ENCODE peak calls at places on chromosome 15, in five cellular contexts. F is heart left ventricle, K is breast epithelium, M is heart right ventricle, Z is neural progenitor cell. O is an unnamed sample.

GRCh38 chr15:69876556-69876955 is 221.2 kb downstream of the TLE3 start:
- DNase-seq in F (no peak), K (no peak), M (no peak), Z (no peak), O (no peak)

GRCh38 chr15:35690698-35691116 is 144.7 kb upstream of the DPH6 start:
- DNase-seq in F (peak; percentile 40), K (no peak), M (no peak), Z (no peak), O (no peak)

GRCh38 chr15:51879555-51879954 is 50.1 kb downstream of the TMOD3 start:
- DNase-seq in F (no peak), K (no peak), M (no peak), Z (no peak), O (no peak)

GRCh38 chr15:67228286-67228685 is 26.2 kb downstream of the AAGAB start:
- DNase-seq in F (no peak), K (no peak), M (no peak), Z (no peak), O (no peak)

GRCh38 chr15:56040081-56041035 is 46.9 kb upstream of the NEDD4 start:
- DNase-seq in F (peak; percentile 41), K (no peak), M (peak; percentile 51), Z (peak; percentile 20), O (no peak)

GRCh38 chr15:57556040-57556439 is 35.7 kb upstream of the MYZAP start:
- DNase-seq in F (no peak), K (no peak), M (no peak), Z (no peak), O (no peak)

GRCh38 chr15:67859331-67859946 is 19.6 kb upstream of the RNU6-1 start:
- DNase-seq in F (no peak), K (no peak), M (no peak), Z (no peak), O (no peak)

GRCh38 chr15:50280271-50280670 is 14.7 kb upstream of the HDC start:
- DNase-seq in F (no peak), K (no peak), M (no peak), Z (no peak), O (no peak)

GRCh38 chr15:40595219-40595618 is 1.2 kb downstream of the KNL1 start:
- DNase-seq in F (no peak), K (no peak), M (no peak), Z (no peak), O (no peak)

GRCh38 chr15:67199881-67200763 is 54.3 kb downstream of the AAGAB start:
- DNase-seq in F (no peak), K (no peak), M (no peak), Z (no peak), O (no peak)

GRCh38 chr15:69388259-69388658 is 25.9 kb upstream of the KIF23 start:
- DNase-seq in F (no peak), K (peak; percentile 68), M (no peak), Z (no peak), O (no peak)

GRCh38 chr15:61383421-61383820 is 154.3 kb upstream of the RORA start:
- DNase-seq in F (no peak), K (no peak), M (no peak), Z (no peak), O (no peak)

GRCh38 chr15:91258436-91258779 is 158.4 kb downstream of the SV2B start:
- DNase-seq in F (no peak), K (no peak), M (no peak), Z (no peak), O (no peak)

GRCh38 chr15:101124731-101125558 is 126.9 kb downstream of the CHSY1 start:
- DNase-seq in F (no peak), K (no peak), M (no peak), Z (no peak), O (no peak)

GRCh38 chr15:101127503-101128076 is 124.3 kb downstream of the CHSY1 start:
- DNase-seq in F (peak; percentile 78), K (peak; percentile 60), M (peak; percentile 86), Z (no peak), O (peak; percentile 72)

GRCh38 chr15:101128696-101129095 is 123.2 kb downstream of the CHSY1 start:
- DNase-seq in F (no peak), K (no peak), M (no peak), Z (no peak), O (no peak)

GRCh38 chr15:101128191-101128590 is 123.7 kb downstream of the CHSY1 start:
- DNase-seq in F (no peak), K (no peak), M (no peak), Z (no peak), O (no peak)

GRCh38 chr15:101126618-101127502 is 125.0 kb downstream of the CHSY1 start:
- DNase-seq in F (no peak), K (no peak), M (no peak), Z (peak; percentile 53), O (no peak)
- TF ChIP-seq CTCF in F (no peak), K (no peak), M (no peak), Z (no peak), O (no peak)

DNA sequence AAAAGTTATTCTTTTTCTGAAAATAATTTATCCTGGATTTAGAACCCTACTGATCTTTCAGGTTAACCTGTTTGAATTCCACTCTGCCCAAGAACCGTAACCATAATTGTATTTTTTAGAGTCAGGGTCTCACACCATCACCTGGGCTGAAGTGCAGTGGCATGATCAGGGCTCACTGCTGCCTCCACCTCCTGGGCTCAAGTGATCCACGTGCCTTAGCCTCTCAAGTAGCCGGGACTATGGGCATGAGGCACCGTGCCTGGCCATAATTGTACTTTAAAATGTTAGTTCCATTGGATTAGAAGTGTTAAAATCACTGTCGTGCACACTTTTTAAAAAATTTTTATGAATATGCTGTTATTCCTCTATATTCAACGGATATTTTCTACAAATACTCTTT is 1.0 kb upstream of the MTMR10 start:
- DNase-seq in F (no peak), K (no peak), M (no peak), Z (no peak), O (no peak)
- TF ChIP-seq CTCF in F (no peak), K (no peak), M (no peak), Z (no peak), O (no peak)

GRCh38 chr15:45179221-45179985 is 8.4 kb downstream of the SHF start:
- DNase-seq in F (no peak), K (no peak), M (no peak), Z (peak; percentile 57), O (peak; percentile 71)
- TF ChIP-seq CTCF in F (peak; percentile 26), K (no peak), M (peak; percentile 36), Z (peak; percentile 60), O (peak; percentile 61)

DNA sequence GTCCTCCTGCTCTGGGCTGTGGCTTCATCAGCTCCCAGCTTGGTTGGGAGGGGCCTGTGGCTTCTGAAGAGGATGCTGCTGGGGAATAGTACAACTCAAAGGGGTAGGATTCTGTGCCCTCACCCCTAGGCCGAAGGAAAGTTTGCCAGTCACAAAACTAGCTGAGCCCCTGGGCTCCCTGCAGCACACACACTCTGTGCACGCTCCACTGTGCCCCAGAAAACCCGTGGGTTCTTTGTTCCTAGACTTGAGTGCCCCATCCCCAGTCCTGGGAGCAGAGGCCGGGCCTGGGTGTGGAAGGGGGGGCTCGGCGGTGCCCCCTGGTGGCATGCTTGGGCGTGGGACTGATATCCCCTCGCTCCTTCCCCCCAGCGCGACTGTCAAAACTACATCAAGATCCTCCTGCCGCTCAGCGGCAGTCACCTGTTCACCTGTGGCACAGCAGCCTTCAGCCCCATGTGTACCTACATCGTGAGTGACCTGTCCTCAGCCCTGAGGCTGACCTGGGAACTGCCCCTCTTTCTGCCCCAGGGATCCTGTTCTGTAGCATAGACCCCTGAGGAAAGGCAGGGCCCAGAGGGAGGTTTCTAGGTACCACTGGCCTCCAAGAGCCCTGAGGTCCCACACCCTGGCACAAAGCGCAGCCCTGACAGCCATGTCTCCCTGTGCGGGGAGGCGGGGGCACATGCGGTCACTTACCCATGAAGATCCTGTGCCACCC is 14.2 kb downstream of the CIB1 start:
- DNase-seq in F (no peak), K (no peak), M (no peak), Z (peak; percentile 76), O (peak; percentile 71)
- TF ChIP-seq CTCF in F (peak; percentile 62), K (peak; percentile 15), M (peak; percentile 76), Z (peak; percentile 69), O (peak; percentile 68)

DNA sequence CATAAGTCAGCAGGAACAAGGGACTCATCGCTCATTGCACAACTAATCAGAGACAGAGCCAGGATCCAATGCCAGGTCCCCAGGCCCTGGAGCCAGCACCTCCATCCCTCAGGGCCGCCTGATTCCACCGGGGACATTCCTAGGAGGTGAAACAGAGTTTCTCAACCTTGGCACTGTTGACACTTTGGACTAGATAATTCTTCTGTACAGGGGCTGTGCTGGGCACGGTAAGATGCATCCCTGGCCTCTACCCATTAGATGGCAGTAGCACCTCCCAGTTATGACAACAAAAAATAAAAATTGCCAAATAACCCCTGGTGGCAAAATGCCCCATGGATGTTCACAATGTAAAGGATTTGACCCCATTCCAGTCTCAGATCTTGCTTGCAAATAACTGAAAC is 127.7 kb downstream of the MTHFS start:
- DNase-seq in F (no peak), K (no peak), M (no peak), Z (no peak), O (peak; percentile 17)
- TF ChIP-seq CTCF in F (peak; percentile 26), K (no peak), M (peak; percentile 21), Z (peak; percentile 44), O (peak; percentile 40)

DNA sequence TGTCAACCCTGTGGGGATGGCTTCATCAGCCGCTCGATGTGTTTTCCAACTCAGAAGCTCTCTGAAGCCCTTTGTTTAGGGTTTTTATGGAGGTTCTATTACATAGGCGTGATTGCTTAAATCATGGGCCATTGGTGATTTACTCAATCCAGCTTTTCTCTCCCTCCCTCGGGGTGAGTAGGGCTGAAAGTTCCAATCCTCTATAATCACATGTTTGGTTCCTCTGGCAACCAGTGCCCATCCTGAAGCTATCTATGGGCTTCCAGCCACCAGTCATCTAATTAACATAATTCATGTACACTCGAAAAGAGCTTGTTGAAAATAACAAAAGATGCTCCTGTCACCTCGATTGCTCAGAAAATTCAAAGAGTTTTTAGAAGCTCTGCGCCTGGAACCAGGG is 51.6 kb downstream of the GATM start:
- DNase-seq in F (no peak), K (no peak), M (no peak), Z (no peak), O (no peak)
- TF ChIP-seq CTCF in F (no peak), K (no peak), M (no peak), Z (no peak), O (no peak)

O was measured in GM13977.